ENCODE peak calls at places on chromosomes 16 and 17, in five cellular contexts. One of them, this sample, is unnamed.

GRCh38 chr16:47866431-47866830 is 289.4 kb downstream of the ABCC12 start:
- DNase-seq in IMR-90: no peak
- DNase-seq in HCT116: no peak
- DNase-seq in dorsolateral prefrontal cortex: no peak
- DNase-seq in CD4-positive, alpha-beta T cell: no peak
- DNase-seq in this sample: no peak

GRCh38 chr17:17670701-17671319 is 10.4 kb upstream of the RAI1 start:
- DNase-seq in IMR-90: no peak
- DNase-seq in HCT116: no peak
- DNase-seq in dorsolateral prefrontal cortex: no peak
- DNase-seq in CD4-positive, alpha-beta T cell: no peak
- DNase-seq in this sample: no peak

GRCh38 chr17:16910341-16910740 is 61.6 kb downstream of the TNFRSF13B start:
- DNase-seq in IMR-90: no peak
- DNase-seq in HCT116: no peak
- DNase-seq in dorsolateral prefrontal cortex: no peak
- DNase-seq in CD4-positive, alpha-beta T cell: no peak
- DNase-seq in this sample: no peak

GRCh38 chr17:3678095-3678820 is 9.6 kb downstream of the EMC6 start:
- DNase-seq in IMR-90: peak; percentile 45
- DNase-seq in HCT116: no peak
- DNase-seq in dorsolateral prefrontal cortex: peak; percentile 80
- DNase-seq in CD4-positive, alpha-beta T cell: no peak
- DNase-seq in this sample: no peak

GRCh38 chr16:24986512-24987303 is 28.5 kb downstream of the ARHGAP17 start:
- DNase-seq in IMR-90: peak; percentile 88
- DNase-seq in HCT116: no peak
- DNase-seq in dorsolateral prefrontal cortex: no peak
- DNase-seq in CD4-positive, alpha-beta T cell: no peak
- DNase-seq in this sample: no peak

GRCh38 chr17:57632294-57632693 is 112.8 kb downstream of the CCDC182 start:
- DNase-seq in IMR-90: no peak
- DNase-seq in HCT116: no peak
- DNase-seq in dorsolateral prefrontal cortex: no peak
- DNase-seq in CD4-positive, alpha-beta T cell: no peak
- DNase-seq in this sample: no peak

GRCh38 chr17:49497147-49498036 is 2.3 kb downstream of the NGFR start:
- DNase-seq in IMR-90: peak; percentile 22
- DNase-seq in HCT116: no peak
- DNase-seq in dorsolateral prefrontal cortex: no peak
- DNase-seq in CD4-positive, alpha-beta T cell: no peak
- DNase-seq in this sample: no peak

GRCh38 chr17:70622382-70623260 is 453.3 kb downstream of the KCNJ2 start:
- DNase-seq in IMR-90: peak; percentile 18
- DNase-seq in HCT116: peak; percentile 38
- DNase-seq in dorsolateral prefrontal cortex: peak; percentile 77
- DNase-seq in CD4-positive, alpha-beta T cell: no peak
- DNase-seq in this sample: peak; percentile 53

GRCh38 chr16:89189358-89190025 is 10.8 kb downstream of the SLC22A31 start:
- DNase-seq in IMR-90: no peak
- DNase-seq in HCT116: no peak
- DNase-seq in dorsolateral prefrontal cortex: no peak
- DNase-seq in CD4-positive, alpha-beta T cell: no peak
- DNase-seq in this sample: no peak

GRCh38 chr17:32492648-32493289 is 6.0 kb downstream of the CDK5R1 start:
- DNase-seq in IMR-90: no peak
- DNase-seq in HCT116: no peak
- DNase-seq in dorsolateral prefrontal cortex: no peak
- DNase-seq in CD4-positive, alpha-beta T cell: no peak
- DNase-seq in this sample: no peak

GRCh38 chr16:89695875-89696597 is 5.5 kb downstream of the SPATA2L start:
- DNase-seq in IMR-90: no peak
- DNase-seq in HCT116: no peak
- DNase-seq in dorsolateral prefrontal cortex: no peak
- DNase-seq in CD4-positive, alpha-beta T cell: no peak
- DNase-seq in this sample: no peak

GRCh38 chr17:9115446-9116265 is 94.3 kb downstream of the NTN1 start:
- DNase-seq in IMR-90: peak; percentile 6
- DNase-seq in HCT116: no peak
- DNase-seq in dorsolateral prefrontal cortex: no peak
- DNase-seq in CD4-positive, alpha-beta T cell: peak; percentile 28
- DNase-seq in this sample: peak; percentile 60
- H3K27ac ChIP-seq in IMR-90: no peak overlapping the region
- H3K27ac ChIP-seq in HCT116: no peak overlapping the region
- H3K27ac ChIP-seq in dorsolateral prefrontal cortex: peak overlapping the region; percentile 52
- H3K27ac ChIP-seq in CD4-positive, alpha-beta T cell: no peak overlapping the region
- H3K27ac ChIP-seq in this sample: no peak overlapping the region

GRCh38 chr17:51371732-51372151 is 111.4 kb downstream of the UTP18 start:
- DNase-seq in IMR-90: peak; percentile 50
- DNase-seq in HCT116: peak; percentile 84
- DNase-seq in dorsolateral prefrontal cortex: peak; percentile 74
- DNase-seq in CD4-positive, alpha-beta T cell: no peak
- DNase-seq in this sample: no peak
- H3K27ac ChIP-seq in IMR-90: no peak overlapping the region
- H3K27ac ChIP-seq in HCT116: peak overlapping the region; percentile 71
- H3K27ac ChIP-seq in dorsolateral prefrontal cortex: peak overlapping the region; percentile 85
- H3K27ac ChIP-seq in CD4-positive, alpha-beta T cell: no peak overlapping the region
- H3K27ac ChIP-seq in this sample: peak overlapping the region; percentile 97

GRCh38 chr16:11494029-11494428 is 92.7 kb downstream of the LITAF start:
- DNase-seq in IMR-90: no peak
- DNase-seq in HCT116: no peak
- DNase-seq in dorsolateral prefrontal cortex: no peak
- DNase-seq in CD4-positive, alpha-beta T cell: no peak
- DNase-seq in this sample: no peak

GRCh38 chr16:11494433-11494832 is 92.3 kb downstream of the LITAF start:
- DNase-seq in IMR-90: no peak
- DNase-seq in HCT116: no peak
- DNase-seq in dorsolateral prefrontal cortex: no peak
- DNase-seq in CD4-positive, alpha-beta T cell: no peak
- DNase-seq in this sample: no peak

GRCh38 chr16:11493531-11493929 is 93.2 kb downstream of the LITAF start:
- DNase-seq in IMR-90: no peak
- DNase-seq in HCT116: no peak
- DNase-seq in dorsolateral prefrontal cortex: no peak
- DNase-seq in CD4-positive, alpha-beta T cell: no peak
- DNase-seq in this sample: no peak

GRCh38 chr16:11492808-11493530 is 93.8 kb downstream of the LITAF start:
- DNase-seq in IMR-90: no peak
- DNase-seq in HCT116: no peak
- DNase-seq in dorsolateral prefrontal cortex: no peak
- DNase-seq in CD4-positive, alpha-beta T cell: no peak
- DNase-seq in this sample: no peak

GRCh38 chr16:11495066-11495407 is 91.7 kb downstream of the LITAF start:
- DNase-seq in IMR-90: no peak
- DNase-seq in HCT116: no peak
- DNase-seq in dorsolateral prefrontal cortex: no peak
- DNase-seq in CD4-positive, alpha-beta T cell: no peak
- DNase-seq in this sample: no peak
- H3K27ac ChIP-seq in IMR-90: no peak overlapping the region
- H3K27ac ChIP-seq in HCT116: peak overlapping the region; percentile 87
- H3K27ac ChIP-seq in dorsolateral prefrontal cortex: no peak overlapping the region
- H3K27ac ChIP-seq in CD4-positive, alpha-beta T cell: no peak overlapping the region
- H3K27ac ChIP-seq in this sample: no peak overlapping the region

GRCh38 chr16:74756203-74756602 is 18.4 kb downstream of the FA2H start:
- DNase-seq in IMR-90: no peak
- DNase-seq in HCT116: no peak
- DNase-seq in dorsolateral prefrontal cortex: peak; percentile 39
- DNase-seq in CD4-positive, alpha-beta T cell: no peak
- DNase-seq in this sample: no peak

GRCh38 chr16:74757347-74757746 is 17.3 kb downstream of the FA2H start:
- DNase-seq in IMR-90: no peak
- DNase-seq in HCT116: no peak
- DNase-seq in dorsolateral prefrontal cortex: no peak
- DNase-seq in CD4-positive, alpha-beta T cell: no peak
- DNase-seq in this sample: no peak

GRCh38 chr16:74759564-74759963 is 15.1 kb downstream of the FA2H start:
- DNase-seq in IMR-90: no peak
- DNase-seq in HCT116: no peak
- DNase-seq in dorsolateral prefrontal cortex: peak; percentile 38
- DNase-seq in CD4-positive, alpha-beta T cell: no peak
- DNase-seq in this sample: no peak

GRCh38 chr16:74760007-74760767 is 14.4 kb downstream of the FA2H start:
- DNase-seq in IMR-90: peak; percentile 90
- DNase-seq in HCT116: no peak
- DNase-seq in dorsolateral prefrontal cortex: peak; percentile 12
- DNase-seq in CD4-positive, alpha-beta T cell: no peak
- DNase-seq in this sample: no peak

DNA sequence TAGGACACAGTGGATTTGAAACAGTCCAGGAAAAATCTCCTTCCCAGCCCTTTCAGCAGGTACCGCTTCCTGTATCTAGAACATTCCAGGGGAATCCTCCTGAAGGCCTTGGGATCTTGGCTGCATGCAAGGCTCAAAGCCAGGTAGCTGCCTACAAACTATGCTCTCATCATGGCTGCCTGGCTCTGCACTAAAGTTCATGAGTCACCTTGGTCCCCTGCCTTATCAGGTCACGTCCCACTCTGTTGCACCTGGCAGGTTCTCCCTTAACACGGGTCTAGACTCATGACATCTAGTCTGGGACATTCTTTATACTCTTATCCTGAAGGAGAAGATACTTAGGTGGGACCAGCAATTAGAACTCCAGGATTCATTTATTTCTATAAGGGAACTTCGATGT is 15.8 kb downstream of the FA2H start:
- DNase-seq in IMR-90: no peak
- DNase-seq in HCT116: no peak
- DNase-seq in dorsolateral prefrontal cortex: peak; percentile 18
- DNase-seq in CD4-positive, alpha-beta T cell: no peak
- DNase-seq in this sample: no peak
- H3K27ac ChIP-seq in IMR-90: no peak overlapping the region
- H3K27ac ChIP-seq in HCT116: no peak overlapping the region
- H3K27ac ChIP-seq in dorsolateral prefrontal cortex: no peak overlapping the region
- H3K27ac ChIP-seq in CD4-positive, alpha-beta T cell: no peak overlapping the region
- H3K27ac ChIP-seq in this sample: no peak overlapping the region

GRCh38 chr17:8173056-8173870 is 2.9 kb downstream of the TMEM107 start:
- DNase-seq in IMR-90: peak; percentile 99
- DNase-seq in HCT116: peak; percentile 99
- DNase-seq in dorsolateral prefrontal cortex: peak; percentile 88
- DNase-seq in CD4-positive, alpha-beta T cell: peak; percentile 65
- DNase-seq in this sample: peak; percentile 74

GRCh38 chr17:8173871-8174322 is 2.3 kb downstream of the TMEM107 start:
- DNase-seq in IMR-90: no peak
- DNase-seq in HCT116: no peak
- DNase-seq in dorsolateral prefrontal cortex: no peak
- DNase-seq in CD4-positive, alpha-beta T cell: no peak
- DNase-seq in this sample: no peak

GRCh38 chr17:8175795-8176196 is 384 bp downstream of the TMEM107 start:
- DNase-seq in IMR-90: no peak
- DNase-seq in HCT116: no peak
- DNase-seq in dorsolateral prefrontal cortex: no peak
- DNase-seq in CD4-positive, alpha-beta T cell: no peak
- DNase-seq in this sample: no peak

GRCh38 chr17:8176197-8176940 is at the start of gene TMEM107:
- DNase-seq in IMR-90: peak; percentile 72
- DNase-seq in HCT116: peak; percentile 74
- DNase-seq in dorsolateral prefrontal cortex: no peak
- DNase-seq in CD4-positive, alpha-beta T cell: peak; percentile 84
- DNase-seq in this sample: no peak

DNA sequence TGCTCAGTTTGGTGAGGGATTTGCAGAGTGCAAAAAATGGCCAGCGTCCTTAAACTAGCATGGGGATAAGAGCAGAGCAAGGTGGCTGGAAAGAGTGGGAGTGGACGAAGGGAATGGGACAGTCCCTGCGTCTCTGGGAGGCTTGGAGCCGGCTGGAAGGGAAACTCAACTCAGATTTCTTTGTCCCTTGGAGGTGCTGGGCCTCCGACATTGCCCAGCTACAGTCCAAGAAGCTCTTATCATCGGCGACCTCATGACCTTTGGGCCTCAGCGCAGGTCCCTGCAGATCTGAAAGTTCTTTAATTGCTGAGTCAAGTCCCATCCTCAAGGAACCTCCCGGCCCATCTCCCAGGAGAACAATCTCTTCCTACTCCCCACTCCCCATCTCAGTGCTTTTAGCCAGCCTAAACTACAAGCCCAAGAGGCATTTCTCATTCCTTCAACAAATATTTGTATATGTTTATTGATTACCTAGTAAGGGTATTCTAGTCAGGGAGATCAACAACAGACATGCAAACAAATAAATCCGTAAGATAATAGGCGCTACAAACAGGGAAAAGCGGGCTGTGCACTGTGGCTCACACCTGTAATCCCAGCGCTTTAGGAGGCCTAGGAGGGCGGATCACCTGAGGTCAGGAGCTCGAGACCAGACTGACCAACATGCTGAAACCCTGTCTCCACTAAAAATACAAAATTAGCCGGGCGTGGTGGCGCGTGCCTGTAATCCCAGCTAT is 985 bp upstream of the TMEM107 start:
- DNase-seq in IMR-90: no peak
- DNase-seq in HCT116: no peak
- DNase-seq in dorsolateral prefrontal cortex: no peak
- DNase-seq in CD4-positive, alpha-beta T cell: no peak
- DNase-seq in this sample: no peak
- H3K27ac ChIP-seq in IMR-90: peak overlapping the region; percentile 86
- H3K27ac ChIP-seq in HCT116: peak overlapping the region; percentile 76
- H3K27ac ChIP-seq in dorsolateral prefrontal cortex: peak overlapping the region; percentile 90
- H3K27ac ChIP-seq in CD4-positive, alpha-beta T cell: peak overlapping the region; percentile 64
- H3K27ac ChIP-seq in this sample: peak overlapping the region; percentile 58

GRCh38 chr16:2206780-2207433 is 1.7 kb downstream of the MLST8 start:
- DNase-seq in IMR-90: no peak
- DNase-seq in HCT116: no peak
- DNase-seq in dorsolateral prefrontal cortex: no peak
- DNase-seq in CD4-positive, alpha-beta T cell: no peak
- DNase-seq in this sample: no peak

GRCh38 chr16:2206420-2206779 is 1.1 kb downstream of the MLST8 start:
- DNase-seq in IMR-90: no peak
- DNase-seq in HCT116: no peak
- DNase-seq in dorsolateral prefrontal cortex: no peak
- DNase-seq in CD4-positive, alpha-beta T cell: no peak
- DNase-seq in this sample: no peak

GRCh38 chr16:2205104-2205966 is at the start of gene MLST8:
- DNase-seq in IMR-90: peak; percentile 80
- DNase-seq in HCT116: peak; percentile 78
- DNase-seq in dorsolateral prefrontal cortex: peak; percentile 77
- DNase-seq in CD4-positive, alpha-beta T cell: peak; percentile 94
- DNase-seq in this sample: peak; percentile 90

GRCh38 chr16:2204727-2205103 is 539 bp upstream of the MLST8 start:
- DNase-seq in IMR-90: no peak
- DNase-seq in HCT116: no peak
- DNase-seq in dorsolateral prefrontal cortex: no peak
- DNase-seq in CD4-positive, alpha-beta T cell: no peak
- DNase-seq in this sample: no peak

GRCh38 chr16:2205967-2206313 is 686 bp downstream of the MLST8 start:
- DNase-seq in IMR-90: no peak
- DNase-seq in HCT116: no peak
- DNase-seq in dorsolateral prefrontal cortex: no peak
- DNase-seq in CD4-positive, alpha-beta T cell: no peak
- DNase-seq in this sample: no peak
- H3K27ac ChIP-seq in IMR-90: peak overlapping the region; percentile 14
- H3K27ac ChIP-seq in HCT116: peak overlapping the region; percentile 94
- H3K27ac ChIP-seq in dorsolateral prefrontal cortex: peak overlapping the region; percentile 100
- H3K27ac ChIP-seq in CD4-positive, alpha-beta T cell: peak overlapping the region; percentile 45
- H3K27ac ChIP-seq in this sample: peak overlapping the region; percentile 99

GRCh38 chr17:68491381-68491849 is 20.8 kb upstream of the PRKAR1A start:
- DNase-seq in IMR-90: no peak
- DNase-seq in HCT116: no peak
- DNase-seq in dorsolateral prefrontal cortex: no peak
- DNase-seq in CD4-positive, alpha-beta T cell: no peak
- DNase-seq in this sample: no peak
- H3K27ac ChIP-seq in IMR-90: no peak overlapping the region
- H3K27ac ChIP-seq in HCT116: no peak overlapping the region
- H3K27ac ChIP-seq in dorsolateral prefrontal cortex: no peak overlapping the region
- H3K27ac ChIP-seq in CD4-positive, alpha-beta T cell: no peak overlapping the region
- H3K27ac ChIP-seq in this sample: no peak overlapping the region

GRCh38 chr16:50625374-50625773 is 55.7 kb downstream of the SNX20 start:
- DNase-seq in IMR-90: no peak
- DNase-seq in HCT116: no peak
- DNase-seq in dorsolateral prefrontal cortex: no peak
- DNase-seq in CD4-positive, alpha-beta T cell: no peak
- DNase-seq in this sample: no peak
- H3K27ac ChIP-seq in IMR-90: no peak overlapping the region
- H3K27ac ChIP-seq in HCT116: no peak overlapping the region
- H3K27ac ChIP-seq in dorsolateral prefrontal cortex: no peak overlapping the region
- H3K27ac ChIP-seq in CD4-positive, alpha-beta T cell: no peak overlapping the region
- H3K27ac ChIP-seq in this sample: no peak overlapping the region